ENCODE peak calls at places on chromosomes 1 and 21, in six cellular contexts. I, Z, M, G, H and P are unnamed samples.

GRCh38 chr21:30434033-30434631 is 4.1 kb downstream of the KRTAP13-4 start:
- DNase-seq in I (no peak), Z (no peak), M (peak; percentile 8), G (no peak), H (peak; percentile 24), P (peak; percentile 3)

GRCh38 chr1:13583592-13583963 is at the start of gene PDPN:
- DNase-seq in I (no peak), Z (no peak), M (no peak), G (no peak), H (no peak), P (no peak)

GRCh38 chr1:94828251-94828650 is 8.1 kb downstream of the SLC44A3 start:
- DNase-seq in I (no peak), Z (no peak), M (no peak), G (no peak), H (no peak), P (no peak)

GRCh38 chr1:89306273-89306672 is 33.6 kb upstream of the GBP5 start:
- DNase-seq in I (no peak), Z (no peak), M (no peak), G (no peak), H (no peak), P (no peak)

GRCh38 chr21:46214478-46215340 is 13.9 kb downstream of the LSS start:
- DNase-seq in I (no peak), Z (no peak), M (no peak), G (no peak), H (no peak), P (no peak)

GRCh38 chr1:33119532-33120217 is 38.7 kb downstream of the AZIN2 start:
- DNase-seq in I (no peak), Z (no peak), M (no peak), G (no peak), H (no peak), P (no peak)

GRCh38 chr1:245915851-245916250 is 591.2 kb downstream of the SMYD3 start:
- DNase-seq in I (no peak), Z (no peak), M (no peak), G (no peak), H (no peak), P (no peak)

GRCh38 chr1:21292991-21293536 is 2.8 kb upstream of the ECE1 start:
- DNase-seq in I (no peak), Z (peak; percentile 13), M (no peak), G (no peak), H (peak; percentile 77), P (no peak)

GRCh38 chr1:26387447-26387846 is 14.9 kb upstream of the ZNF683 start:
- DNase-seq in I (no peak), Z (no peak), M (peak; percentile 45), G (no peak), H (no peak), P (peak; percentile 70)

GRCh38 chr1:233240839-233241682 is 54.5 kb downstream of the PCNX2 start:
- DNase-seq in I (no peak), Z (no peak), M (peak; percentile 14), G (no peak), H (peak; percentile 4), P (peak; percentile 79)

GRCh38 chr1:115555446-115555845 is 86.3 kb upstream of the VANGL1 start:
- DNase-seq in I (no peak), Z (no peak), M (peak; percentile 13), G (no peak), H (no peak), P (no peak)

GRCh38 chr1:84619383-84620093 is 45.3 kb upstream of the CTBS start:
- DNase-seq in I (no peak), Z (no peak), M (peak; percentile 43), G (no peak), H (peak; percentile 79), P (peak; percentile 38)

GRCh38 chr1:242030071-242030470 is 31.2 kb upstream of the MAP1LC3C start:
- DNase-seq in I (no peak), Z (no peak), M (no peak), G (no peak), H (no peak), P (no peak)

GRCh38 chr1:99627615-99628014 is 18.3 kb upstream of the PALMD start:
- DNase-seq in I (no peak), Z (no peak), M (no peak), G (no peak), H (no peak), P (no peak)

GRCh38 chr1:233242827-233243483 is 52.6 kb downstream of the PCNX2 start:
- DNase-seq in I (no peak), Z (no peak), M (no peak), G (no peak), H (no peak), P (peak; percentile 44)

GRCh38 chr21:36910581-36911307 is 55.7 kb downstream of the HLCS start:
- DNase-seq in I (no peak), Z (no peak), M (peak; percentile 30), G (no peak), H (no peak), P (no peak)

GRCh38 chr21:31351438-31351837 is 7.4 kb upstream of the TIAM1 start:
- DNase-seq in I (no peak), Z (no peak), M (peak; percentile 26), G (no peak), H (no peak), P (no peak)

GRCh38 chr21:16195476-16195875 is 465.7 kb downstream of the USP25 start:
- DNase-seq in I (no peak), Z (no peak), M (peak; percentile 75), G (no peak), H (no peak), P (no peak)

GRCh38 chr21:36713746-36714145 is 14.8 kb downstream of the SIM2 start:
- DNase-seq in I (no peak), Z (no peak), M (no peak), G (no peak), H (no peak), P (no peak)

GRCh38 chr1:66282885-66283284 is 251.1 kb upstream of the SGIP1 start:
- DNase-seq in I (no peak), Z (no peak), M (no peak), G (no peak), H (no peak), P (no peak)

GRCh38 chr1:92291372-92291999 is 7.3 kb downstream of the GLMN start:
- DNase-seq in I (no peak), Z (no peak), M (peak; percentile 62), G (peak; percentile 20), H (no peak), P (peak; percentile 52)

GRCh38 chr1:211326528-211327340 is at the start of gene TRAF5:
- DNase-seq in I (no peak), Z (no peak), M (no peak), G (no peak), H (peak; percentile 68), P (peak; percentile 55)